ENCODE peak calls at places on chromosomes 6 and 20, in five cellular contexts. J is effector CD4-positive, alpha-beta T cell; F is hepatocyte; U is AML-193; Q is NCI-H1048. D is an unnamed sample.

GRCh38 chr6:35573495-35574110 is 60.9 kb upstream of the TULP1 start:
- DNase-seq in J (no peak), F (no peak), U (no peak), Q (no peak), D (no peak)

GRCh38 chr20:62354031-62354808 is 12.9 kb downstream of the LAMA5 start:
- DNase-seq in J (no peak), F (no peak), U (no peak), Q (no peak), D (no peak)

GRCh38 chr20:15811951-15812350 is 761.3 kb downstream of the KIF16B start:
- DNase-seq in J (no peak), F (no peak), U (no peak), Q (no peak), D (no peak)

GRCh38 chr6:119466226-119466625 is 116.7 kb upstream of the MAN1A1 start:
- DNase-seq in J (no peak), F (no peak), U (no peak), Q (no peak), D (no peak)

GRCh38 chr6:150074651-150075416 is 5.9 kb upstream of the ULBP3 start:
- DNase-seq in J (no peak), F (no peak), U (no peak), Q (no peak), D (no peak)

GRCh38 chr6:137570307-137570832 is 76.2 kb upstream of the OLIG3 start:
- DNase-seq in J (no peak), F (no peak), U (no peak), Q (no peak), D (no peak)

GRCh38 chr20:44858959-44859358 is 26.5 kb upstream of the YWHAB start:
- DNase-seq in J (no peak), F (no peak), U (no peak), Q (no peak), D (no peak)

GRCh38 chr20:19991826-19992225 is 25.3 kb upstream of the NAA20 start:
- DNase-seq in J (no peak), F (no peak), U (no peak), Q (no peak), D (no peak)

GRCh38 chr20:19889011-19889953 is 127.9 kb upstream of the NAA20 start:
- DNase-seq in J (no peak), F (peak), U (no peak), Q (no peak), D (peak)

GRCh38 chr6:159174263-159174974 is 5.2 kb downstream of the FNDC1 start:
- DNase-seq in J (peak), F (peak), U (peak), Q (peak), D (peak)

GRCh38 chr6:34295721-34296120 is 46.9 kb upstream of the SMIM29 start:
- DNase-seq in J (no peak), F (no peak), U (no peak), Q (no peak), D (peak)

GRCh38 chr6:34792605-34793500 is 970 bp downstream of the BLTP3A start:
- DNase-seq in J (no peak), F (peak), U (peak), Q (no peak), D (peak)

GRCh38 chr6:10793695-10794094 is 44.6 kb downstream of the MAK start:
- DNase-seq in J (no peak), F (no peak), U (no peak), Q (no peak), D (no peak)

GRCh38 chr6:16955899-16956298 is 146.0 kb upstream of the STMND1 start:
- DNase-seq in J (no peak), F (no peak), U (no peak), Q (no peak), D (no peak)

GRCh38 chr6:112912351-112913101 is 565.4 kb downstream of the RFPL4B start:
- DNase-seq in J (no peak), F (peak), U (no peak), Q (no peak), D (no peak)

GRCh38 chr20:36303020-36303595 is 3.0 kb upstream of the DLGAP4 start:
- DNase-seq in J (no peak), F (no peak), U (no peak), Q (no peak), D (no peak)

GRCh38 chr6:1388927-1389790 is at the start of gene FOXF2:
- DNase-seq in J (no peak), F (peak), U (no peak), Q (no peak), D (no peak)

GRCh38 chr6:122722746-122723145 is 56.8 kb upstream of the FABP7 start:
- DNase-seq in J (no peak), F (no peak), U (no peak), Q (no peak), D (peak)

GRCh38 chr6:71888720-71889340 is 2.5 kb downstream of the RIMS1 start:
- DNase-seq in J (no peak), F (no peak), U (no peak), Q (no peak), D (no peak)

GRCh38 chr20:63639093-63639860 is 12.4 kb upstream of the GMEB2 start:
- DNase-seq in J (peak), F (no peak), U (no peak), Q (no peak), D (no peak)

GRCh38 chr20:4809707-4810106 is 88.0 kb downstream of the PRND start:
- DNase-seq in J (no peak), F (no peak), U (no peak), Q (no peak), D (no peak)

GRCh38 chr6:114258376-114258775 is 84.4 kb downstream of the HS3ST5 start:
- DNase-seq in J (no peak), F (no peak), U (no peak), Q (no peak), D (no peak)

GRCh38 chr6:4910060-4910746 is 93.6 kb downstream of the RPP40 start:
- DNase-seq in J (no peak), F (peak), U (no peak), Q (no peak), D (no peak)

GRCh38 chr6:2209226-2209809 is 36.1 kb downstream of the GMDS start:
- DNase-seq in J (no peak), F (peak), U (peak), Q (no peak), D (peak)

GRCh38 chr6:131400054-131400781 is 172.8 kb upstream of the ARG1 start:
- DNase-seq in J (no peak), F (no peak), U (no peak), Q (no peak), D (peak)

GRCh38 chr6:13813621-13814175 is 659 bp downstream of the MCUR1 start:
- DNase-seq in J (peak), F (peak), U (peak), Q (peak), D (peak)

GRCh38 chr6:157684620-157685299 is 138.3 kb upstream of the SNX9 start:
- DNase-seq in J (no peak), F (no peak), U (no peak), Q (no peak), D (no peak)

GRCh38 chr6:45474376-45474775 is 96.6 kb upstream of the SUPT3H start:
- DNase-seq in J (no peak), F (no peak), U (no peak), Q (no peak), D (no peak)

GRCh38 chr6:84526631-84527030 is 237.8 kb downstream of the TBX18 start:
- DNase-seq in J (no peak), F (no peak), U (no peak), Q (no peak), D (no peak)

GRCh38 chr6:56820060-56820459 is 134.8 kb upstream of the BEND6 start:
- DNase-seq in J (no peak), F (no peak), U (no peak), Q (no peak), D (no peak)

GRCh38 chr6:170286246-170286933 is 4.5 kb downstream of the DLL1 start:
- DNase-seq in J (no peak), F (peak), U (no peak), Q (no peak), D (no peak)

GRCh38 chr6:90333928-90334327 is 37.3 kb upstream of the BACH2 start:
- DNase-seq in J (no peak), F (no peak), U (no peak), Q (no peak), D (no peak)

GRCh38 chr20:44028868-44029847 is 114.5 kb downstream of the TOX2 start:
- DNase-seq in J (no peak), F (no peak), U (no peak), Q (no peak), D (no peak)

D was measured in A172.